ENCODE peak calls at places on chromosomes 6 and 20, in seven cellular contexts. R is HepG2, X is SK-N-SH, Q is GM12878, I is H1, Y is K562, A is endothelial cell of umbilical vein. H is an unnamed sample.

GRCh38 chr20:60108397-60108796 is 150.2 kb downstream of the CDH26 start:
- DNase-seq in R (no peak), Y (no peak), X (no peak), Q (no peak), A (no peak), I (no peak), H (no peak)

GRCh38 chr20:61263084-61263695 is 11.1 kb downstream of the CDH4 start:
- DNase-seq in Y (peak; percentile 57), A (no peak), X (peak; percentile 53), I (no peak), R (no peak), Q (no peak), H (no peak)

GRCh38 chr6:151452750-151453427 is 963 bp upstream of the RMND1 start:
- DNase-seq in A (peak; percentile 65), I (no peak), Y (no peak), R (no peak), Q (no peak), X (peak; percentile 23), H (no peak)

GRCh38 chr6:37168809-37169457 is 1.0 kb upstream of the PIM1 start:
- DNase-seq in Q (no peak), Y (peak; percentile 69), A (no peak), R (no peak), I (no peak), X (peak; percentile 63), H (no peak)

GRCh38 chr6:136793348-136793747 is 1.1 kb upstream of the MAP3K5 start:
- DNase-seq in I (no peak), Y (no peak), X (no peak), A (no peak), R (no peak), Q (no peak), H (no peak)

GRCh38 chr6:85402071-85402470 is 47.8 kb upstream of the NT5E start:
- DNase-seq in I (no peak), Q (no peak), Y (no peak), A (no peak), R (no peak), X (peak; percentile 4), H (no peak)

GRCh38 chr20:58065508-58066361 is 162.7 kb downstream of the ANKRD60 start:
- DNase-seq in I (no peak), Q (no peak), X (no peak), A (no peak), Y (no peak), R (no peak), H (no peak)

GRCh38 chr6:3202999-3203696 is 24.3 kb downstream of the TUBB2B start:
- DNase-seq in Q (no peak), A (no peak), I (no peak), Y (peak; percentile 38), R (no peak), X (no peak), H (no peak)

GRCh38 chr6:52937908-52938307 is 28.4 kb upstream of the GSTA3 start:
- DNase-seq in R (no peak), Q (no peak), Y (no peak), I (no peak), X (no peak), A (no peak), H (no peak)

GRCh38 chr6:148379966-148380653 is 37.5 kb downstream of the SASH1 start:
- DNase-seq in A (no peak), R (no peak), X (no peak), I (no peak), Y (no peak), Q (no peak), H (no peak)

GRCh38 chr20:63234693-63235398 is 859 bp upstream of the BIRC7 start:
- DNase-seq in X (no peak), I (no peak), R (peak; percentile 60), Q (no peak), Y (peak; percentile 51), A (no peak), H (no peak)

GRCh38 chr6:15322781-15323536 is 77.1 kb downstream of the JARID2 start:
- DNase-seq in A (no peak), I (no peak), Q (no peak), X (no peak), Y (no peak), R (no peak), H (peak; percentile 16)

GRCh38 chr20:38139156-38139912 is 25.7 kb downstream of the TGM2 start:
- DNase-seq in A (no peak), R (no peak), I (no peak), Q (no peak), Y (no peak), X (no peak), H (no peak)

GRCh38 chr20:38136421-38137245 is 28.4 kb downstream of the TGM2 start:
- DNase-seq in Y (no peak), R (no peak), I (no peak), X (no peak), Q (no peak), A (no peak), H (no peak)

GRCh38 chr20:38138086-38138777 is 26.8 kb downstream of the TGM2 start:
- DNase-seq in Y (no peak), X (no peak), Q (no peak), R (no peak), I (no peak), A (no peak), H (no peak)

GRCh38 chr20:38135641-38136420 is 29.2 kb downstream of the TGM2 start:
- DNase-seq in Y (no peak), X (no peak), A (no peak), Q (no peak), R (no peak), I (no peak), H (no peak)

DNA sequence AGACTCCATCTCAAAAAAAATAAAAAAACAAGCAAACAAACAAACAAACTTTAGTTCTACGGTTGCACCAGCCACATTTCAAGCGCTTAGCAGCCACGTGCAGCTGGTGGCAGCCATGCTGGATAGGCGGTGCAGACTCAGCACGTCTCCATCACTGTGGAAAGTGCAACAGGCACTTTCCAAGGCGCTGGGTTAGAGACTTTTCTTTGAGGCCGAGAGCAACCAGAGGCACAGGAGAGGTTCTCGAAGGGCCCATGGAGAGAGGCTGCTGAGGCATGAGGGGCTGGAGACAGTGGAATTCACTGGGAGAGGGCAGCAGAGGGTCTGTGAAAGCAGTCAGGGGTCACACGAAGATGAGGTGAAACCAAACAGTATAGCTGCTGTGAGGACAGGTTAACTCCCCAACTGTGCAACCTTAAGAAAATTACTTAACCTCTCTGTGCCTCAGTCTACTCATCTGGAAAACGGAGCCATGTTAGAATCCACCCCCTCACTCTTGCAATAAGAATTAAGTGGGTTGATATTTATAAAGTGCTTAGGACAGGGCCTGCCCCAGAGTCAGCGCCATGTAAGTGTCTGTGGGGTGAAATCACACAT is 27.5 kb downstream of the TGM2 start:
- DNase-seq in I (no peak), Y (no peak), R (no peak), X (no peak), Q (no peak), A (no peak), H (no peak)
- H3K36me3 ChIP-seq in I (no peaks in the 10 kb centered on the region), Y (peaks cover 80% of the 10 kb centered on the region), R (no peaks in the 10 kb centered on the region), X (peaks cover 52% of the 10 kb centered on the region), Q (no peaks in the 10 kb centered on the region), A (peaks cover 66% of the 10 kb centered on the region), H (no peaks in the 10 kb centered on the region)

DNA sequence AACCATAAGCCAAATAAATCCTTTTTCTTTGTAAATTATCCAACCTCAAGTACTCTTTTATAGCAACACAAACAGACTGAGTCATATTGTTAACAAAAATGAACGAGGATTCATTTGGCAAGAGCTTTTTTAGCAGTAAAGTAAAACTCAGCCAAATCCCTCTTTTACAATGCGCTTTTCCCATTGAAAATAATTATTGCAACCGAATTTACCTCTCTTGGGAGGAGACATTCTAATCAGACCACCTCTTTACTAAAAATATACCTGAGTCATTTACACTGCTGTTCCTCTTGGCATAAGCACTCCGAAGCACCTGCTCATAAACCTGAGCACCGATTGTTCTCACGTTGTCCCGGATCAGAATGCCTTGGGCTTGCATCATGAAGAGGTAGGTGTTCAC is 57.4 kb downstream of the B4GALT5 start:
- DNase-seq in Q (no peak), X (no peak), A (no peak), I (no peak), Y (no peak), R (no peak), H (no peak)
- TF ChIP-seq POLR2AphosphoS5 in Q (no peak), X (no peak), A (no peak), I (no peak), Y (no peak), R (no peak), H (no peak)

DNA sequence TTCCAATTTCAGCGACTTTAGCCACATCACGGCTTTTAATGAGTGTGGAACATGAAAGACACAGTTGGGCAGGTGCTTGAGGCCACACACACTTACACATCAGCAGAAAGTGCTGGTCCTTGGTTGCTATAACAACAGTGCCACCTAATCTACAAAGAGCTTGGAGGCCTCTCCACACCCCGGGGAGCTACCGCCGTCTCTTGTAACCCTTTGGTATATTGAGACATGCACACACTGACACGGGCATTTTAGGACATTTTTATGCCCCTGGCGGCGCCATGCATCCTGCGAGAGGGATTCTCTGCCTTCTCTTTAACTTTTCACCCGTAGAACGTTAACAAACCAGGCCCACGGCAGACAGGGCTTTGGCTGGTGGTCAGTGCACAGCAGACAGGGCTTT is 116.4 kb upstream of the RPS6KA2 start:
- DNase-seq in A (no peak), X (no peak), Y (no peak), I (no peak), R (no peak), Q (no peak), H (no peak)
- TF ChIP-seq MAX in A (no peak), X (no peak), Y (no peak), I (no peak), R (no peak), Q (no peak), H (no peak)

GRCh38 chr20:10641893-10642292 is 31.9 kb downstream of the JAG1 start:
- DNase-seq in A (no peak), R (no peak), Q (no peak), Y (no peak), I (no peak), X (no peak), H (no peak)

GRCh38 chr20:10644458-10645204 is 29.2 kb downstream of the JAG1 start:
- DNase-seq in X (peak; percentile 74), Q (peak; percentile 48), I (no peak), R (no peak), A (no peak), Y (no peak), H (no peak)

GRCh38 chr20:10643560-10643873 is 30.3 kb downstream of the JAG1 start:
- DNase-seq in X (no peak), A (no peak), Y (no peak), R (no peak), Q (no peak), I (no peak), H (no peak)

GRCh38 chr20:10641467-10641866 is 32.3 kb downstream of the JAG1 start:
- DNase-seq in Q (no peak), Y (no peak), X (no peak), R (no peak), A (no peak), I (no peak), H (no peak)

DNA sequence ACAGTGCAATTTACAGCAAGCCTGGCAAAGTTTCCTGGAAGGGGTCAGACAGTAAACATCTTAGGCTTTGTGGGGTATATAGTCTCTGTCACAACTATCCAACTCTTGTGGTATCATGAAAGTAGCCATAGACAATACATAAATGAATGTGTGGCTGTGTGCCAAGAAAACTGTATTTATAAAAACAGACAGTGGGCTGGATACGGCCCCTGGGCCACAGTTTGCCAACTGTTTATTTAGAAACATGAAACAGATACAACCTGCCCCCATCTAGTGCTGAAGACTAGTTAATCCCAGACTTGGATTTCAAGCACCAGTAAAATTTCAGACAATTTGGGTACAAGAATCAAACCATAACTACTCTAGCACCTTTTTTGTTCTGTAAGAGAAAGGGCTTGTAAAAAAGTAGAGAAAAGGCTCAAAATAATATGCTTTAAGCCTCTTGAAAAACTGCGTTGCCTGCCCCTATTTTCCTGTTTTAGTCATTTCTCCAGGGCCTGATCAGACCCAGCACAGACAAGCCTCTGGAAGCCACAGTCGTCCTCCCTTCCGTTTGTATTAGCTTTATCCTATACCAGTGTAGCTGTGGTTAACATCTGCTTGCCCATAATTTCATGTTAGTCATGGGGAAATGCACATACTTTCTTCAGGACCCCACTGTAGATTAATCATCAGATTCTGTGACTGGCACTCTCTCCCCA is 30.8 kb downstream of the JAG1 start:
- DNase-seq in X (no peak), Q (no peak), I (no peak), Y (no peak), A (peak; percentile 53), R (no peak), H (no peak)
- H3K36me3 ChIP-seq in X (peaks cover 90% of the 10 kb centered on the region), Q (peaks cover 12% of the 10 kb centered on the region), I (peaks cover 89% of the 10 kb centered on the region), Y (no peaks in the 10 kb centered on the region), A (peaks cover 66% of the 10 kb centered on the region), R (peaks cover 76% of the 10 kb centered on the region), H (peaks cover 84% of the 10 kb centered on the region)

H was measured in HCT116.